ENCODE peak calls at places on chromosome 18, in four cellular contexts. One of them, this sample, is unnamed.

GRCh38 chr18:8177330-8178016 is 431.8 kb upstream of the RAB12 start:
- DNase-seq in IMR-90: peak; percentile 17
- DNase-seq in GM12878: no peak
- DNase-seq in K562: no peak
- DNase-seq in this sample: peak; percentile 7

GRCh38 chr18:458016-458415 is 42.5 kb downstream of the COLEC12 start:
- DNase-seq in IMR-90: no peak
- DNase-seq in GM12878: no peak
- DNase-seq in K562: no peak
- DNase-seq in this sample: no peak

GRCh38 chr18:63241739-63242138 is 77.8 kb downstream of the BCL2 start:
- DNase-seq in IMR-90: no peak
- DNase-seq in GM12878: no peak
- DNase-seq in K562: no peak
- DNase-seq in this sample: no peak

GRCh38 chr18:46916551-46917107 is 678 bp downstream of the PIAS2 start:
- DNase-seq in IMR-90: peak; percentile 36
- DNase-seq in GM12878: no peak
- DNase-seq in K562: no peak
- DNase-seq in this sample: peak; percentile 56

GRCh38 chr18:70423988-70424387 is 135.1 kb downstream of the SOCS6 start:
- DNase-seq in IMR-90: no peak
- DNase-seq in GM12878: no peak
- DNase-seq in K562: no peak
- DNase-seq in this sample: no peak

GRCh38 chr18:62420513-62421209 is 95.6 kb downstream of the TNFRSF11A start:
- DNase-seq in IMR-90: peak; percentile 65
- DNase-seq in GM12878: peak; percentile 62
- DNase-seq in K562: peak; percentile 73
- DNase-seq in this sample: peak; percentile 92

GRCh38 chr18:75269696-75270095 is 59.1 kb downstream of the TSHZ1 start:
- DNase-seq in IMR-90: no peak
- DNase-seq in GM12878: no peak
- DNase-seq in K562: no peak
- DNase-seq in this sample: no peak

GRCh38 chr18:76699923-76700322 is 122.4 kb upstream of the ZNF236 start:
- DNase-seq in IMR-90: no peak
- DNase-seq in GM12878: no peak
- DNase-seq in K562: no peak
- DNase-seq in this sample: no peak

GRCh38 chr18:34933880-34934689 is 107.1 kb upstream of the MAPRE2 start:
- DNase-seq in IMR-90: peak; percentile 31
- DNase-seq in GM12878: no peak
- DNase-seq in K562: no peak
- DNase-seq in this sample: no peak

GRCh38 chr18:616380-616995 is 19.7 kb downstream of the CLUL1 start:
- DNase-seq in IMR-90: peak; percentile 58
- DNase-seq in GM12878: no peak
- DNase-seq in K562: peak; percentile 58
- DNase-seq in this sample: peak; percentile 64

DNA sequence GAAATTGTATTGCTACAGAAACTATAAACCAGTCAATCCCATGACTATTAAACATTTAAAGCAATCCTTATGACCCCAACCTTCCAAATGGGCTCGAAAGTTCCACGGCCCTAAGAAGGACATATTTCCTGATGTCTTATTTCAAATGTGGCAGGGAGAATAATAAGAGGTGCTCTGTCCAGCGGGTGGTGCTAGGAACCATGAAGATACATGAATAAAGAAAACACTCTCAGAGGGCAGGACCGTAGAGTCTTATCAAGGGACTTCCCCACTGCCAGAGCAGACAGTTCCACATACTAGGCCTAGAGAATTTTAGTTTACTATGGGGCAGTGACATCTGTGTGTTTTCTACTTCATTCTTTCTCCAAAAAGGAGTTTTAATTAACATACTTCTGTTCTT is 187.1 kb upstream of the PIK3C3 start:
- DNase-seq in IMR-90: peak; percentile 48
- DNase-seq in GM12878: no peak
- DNase-seq in K562: no peak
- DNase-seq in this sample: no peak
- TF ChIP-seq FOS in IMR-90: no peak
- TF ChIP-seq FOS in GM12878: no peak
- TF ChIP-seq FOS in K562: no peak
- TF ChIP-seq FOS in this sample: no peak

DNA sequence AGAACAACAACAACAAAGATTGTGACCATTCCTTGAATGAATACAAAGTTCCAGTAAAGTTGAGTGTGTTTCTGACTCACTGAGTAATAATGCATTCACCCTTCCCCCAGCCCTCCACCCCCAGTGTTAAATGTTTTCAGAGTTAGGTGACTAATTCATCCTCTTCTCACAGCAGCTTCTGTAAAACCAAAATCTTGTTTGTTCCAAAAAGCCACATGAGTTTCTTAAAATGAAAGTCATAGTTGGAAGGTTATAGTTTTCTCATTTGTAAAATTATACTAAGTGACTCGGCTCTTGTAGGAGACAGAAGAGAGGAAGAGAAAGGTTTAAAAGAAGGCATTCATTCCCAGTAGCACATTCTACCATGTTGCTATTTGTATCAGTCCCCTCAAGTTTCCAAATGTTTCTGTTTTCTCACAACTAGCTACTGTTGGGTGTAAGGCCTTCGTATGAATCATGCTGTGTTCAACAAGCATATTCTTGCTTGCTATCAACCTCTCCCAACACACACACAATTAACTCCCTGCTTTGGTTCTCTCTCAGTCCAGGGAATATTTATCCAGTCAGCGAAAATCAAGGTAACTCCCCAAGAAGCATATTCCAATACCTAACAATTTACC is 75.3 kb downstream of the MBD2 start:
- DNase-seq in IMR-90: peak; percentile 88
- DNase-seq in GM12878: peak; percentile 69
- DNase-seq in K562: no peak
- DNase-seq in this sample: peak; percentile 94
- TF ChIP-seq FOS in IMR-90: peak; percentile 84
- TF ChIP-seq FOS in GM12878: no peak
- TF ChIP-seq FOS in K562: no peak
- TF ChIP-seq FOS in this sample: peak; percentile 92

GRCh38 chr18:59697236-59697932 is at the start of gene CCBE1:
- DNase-seq in IMR-90: peak; percentile 71
- DNase-seq in GM12878: no peak
- DNase-seq in K562: peak; percentile 60
- DNase-seq in this sample: peak; percentile 34

GRCh38 chr18:59699750-59700534 is 2.7 kb upstream of the CCBE1 start:
- DNase-seq in IMR-90: no peak
- DNase-seq in GM12878: no peak
- DNase-seq in K562: no peak
- DNase-seq in this sample: no peak

GRCh38 chr18:59699061-59699460 is 1.8 kb upstream of the CCBE1 start:
- DNase-seq in IMR-90: no peak
- DNase-seq in GM12878: no peak
- DNase-seq in K562: no peak
- DNase-seq in this sample: no peak

GRCh38 chr18:59701272-59701671 is 4.0 kb upstream of the CCBE1 start:
- DNase-seq in IMR-90: no peak
- DNase-seq in GM12878: no peak
- DNase-seq in K562: no peak
- DNase-seq in this sample: no peak

GRCh38 chr18:59700535-59700967 is 3.3 kb upstream of the CCBE1 start:
- DNase-seq in IMR-90: no peak
- DNase-seq in GM12878: no peak
- DNase-seq in K562: no peak
- DNase-seq in this sample: no peak
- TF ChIP-seq FOS in IMR-90: no peak
- TF ChIP-seq FOS in GM12878: no peak
- TF ChIP-seq FOS in K562: no peak
- TF ChIP-seq FOS in this sample: no peak

GRCh38 chr18:6220129-6220528 is 194.6 kb downstream of the L3MBTL4 start:
- DNase-seq in IMR-90: no peak
- DNase-seq in GM12878: no peak
- DNase-seq in K562: no peak
- DNase-seq in this sample: no peak

GRCh38 chr18:6215888-6216287 is 198.8 kb downstream of the L3MBTL4 start:
- DNase-seq in IMR-90: no peak
- DNase-seq in GM12878: no peak
- DNase-seq in K562: no peak
- DNase-seq in this sample: no peak

GRCh38 chr18:6221602-6222014 is 193.1 kb downstream of the L3MBTL4 start:
- DNase-seq in IMR-90: no peak
- DNase-seq in GM12878: no peak
- DNase-seq in K562: no peak
- DNase-seq in this sample: no peak

GRCh38 chr18:6222271-6222670 is 192.4 kb downstream of the L3MBTL4 start:
- DNase-seq in IMR-90: no peak
- DNase-seq in GM12878: no peak
- DNase-seq in K562: no peak
- DNase-seq in this sample: no peak

DNA sequence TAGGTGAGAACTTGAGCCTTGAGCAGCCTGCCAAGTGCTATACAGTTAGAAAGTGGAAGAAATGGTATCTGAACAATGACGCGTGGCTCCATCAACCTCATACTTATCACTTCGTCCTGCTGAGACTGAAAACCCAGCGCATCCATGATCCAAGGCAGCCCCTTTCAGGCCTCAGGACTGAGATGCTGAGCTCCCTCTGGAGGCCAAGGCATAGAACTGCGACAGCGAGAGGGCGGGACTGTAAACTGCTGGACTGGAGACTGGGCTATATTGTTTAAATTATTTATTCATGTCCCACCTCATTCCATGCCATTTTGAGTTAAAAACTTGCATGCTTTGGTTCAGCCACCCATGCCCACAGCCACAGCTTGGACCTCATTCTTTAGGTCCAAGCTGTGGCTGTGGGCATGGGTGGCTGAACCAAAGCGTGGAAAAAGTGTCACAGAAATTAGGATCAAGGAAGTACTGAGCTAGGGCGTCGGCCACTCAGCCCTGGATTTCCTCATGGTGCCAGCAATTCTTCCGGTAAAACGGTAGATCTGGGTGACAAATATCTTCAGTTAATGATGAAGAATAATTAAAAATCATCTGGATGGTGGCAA is 195.5 kb downstream of the L3MBTL4 start:
- DNase-seq in IMR-90: peak; percentile 73
- DNase-seq in GM12878: no peak
- DNase-seq in K562: peak; percentile 36
- DNase-seq in this sample: peak; percentile 52
- TF ChIP-seq FOS in IMR-90: no peak
- TF ChIP-seq FOS in GM12878: no peak
- TF ChIP-seq FOS in K562: no peak
- TF ChIP-seq FOS in this sample: no peak

GRCh38 chr18:36179562-36180334 is 7.5 kb upstream of the MOCOS start:
- DNase-seq in IMR-90: peak; percentile 96
- DNase-seq in GM12878: no peak
- DNase-seq in K562: no peak
- DNase-seq in this sample: peak; percentile 80
- TF ChIP-seq FOS in IMR-90: no peak
- TF ChIP-seq FOS in GM12878: no peak
- TF ChIP-seq FOS in K562: no peak
- TF ChIP-seq FOS in this sample: no peak

GRCh38 chr18:51039138-51040112 is 9.4 kb downstream of the SMAD4 start:
- DNase-seq in IMR-90: peak; percentile 46
- DNase-seq in GM12878: no peak
- DNase-seq in K562: peak; percentile 20
- DNase-seq in this sample: no peak
- TF ChIP-seq FOS in IMR-90: no peak
- TF ChIP-seq FOS in GM12878: no peak
- TF ChIP-seq FOS in K562: no peak
- TF ChIP-seq FOS in this sample: no peak

DNA sequence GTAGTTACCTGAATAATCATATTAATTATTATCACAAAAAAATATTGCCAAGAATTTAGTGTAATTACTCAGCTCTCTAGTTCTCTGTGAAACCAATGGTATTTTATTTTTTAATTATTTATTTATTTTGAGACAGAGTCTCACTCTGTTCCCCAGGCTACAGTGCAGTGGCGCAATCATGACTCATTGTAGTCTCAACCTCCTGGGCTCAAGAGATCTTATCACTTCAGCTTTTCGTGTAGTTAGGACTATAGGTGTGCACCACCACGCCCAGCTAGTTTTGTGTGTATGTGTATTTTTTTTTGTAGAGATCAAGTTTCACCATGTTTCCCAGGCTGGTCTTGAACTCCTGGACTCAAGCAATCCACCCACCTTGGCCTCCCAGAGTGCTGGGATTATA is 440.4 kb upstream of the CDH20 start:
- DNase-seq in IMR-90: no peak
- DNase-seq in GM12878: no peak
- DNase-seq in K562: no peak
- DNase-seq in this sample: no peak
- TF ChIP-seq FOS in IMR-90: no peak
- TF ChIP-seq FOS in GM12878: no peak
- TF ChIP-seq FOS in K562: no peak
- TF ChIP-seq FOS in this sample: no peak

This sample was measured in endothelial cell of umbilical vein.